ENCODE peak calls at places on chromosomes 2 and 18, in ten cellular contexts. One of them, this sample, is unnamed.

GRCh38 chr2:117714110-117714509 is 100.4 kb upstream of the DDX18 start:
- DNase-seq in AG04450: no peak
- DNase-seq in CD4-positive, alpha-beta T cell: no peak
- DNase-seq in lung: no peak
- DNase-seq in body of pancreas: no peak
- DNase-seq in neural crest cell: no peak
- DNase-seq in keratinocyte: no peak
- DNase-seq in mesothelial cell of epicardium: no peak
- DNase-seq in cardiac muscle cell: no peak
- DNase-seq in OCI-LY7: no peak
- DNase-seq in this sample: no peak

GRCh38 chr2:230674401-230674800 is 38.2 kb upstream of the CAB39 start:
- DNase-seq in AG04450: no peak
- DNase-seq in CD4-positive, alpha-beta T cell: no peak
- DNase-seq in lung: no peak
- DNase-seq in body of pancreas: no peak
- DNase-seq in neural crest cell: no peak
- DNase-seq in keratinocyte: no peak
- DNase-seq in mesothelial cell of epicardium: no peak
- DNase-seq in cardiac muscle cell: no peak
- DNase-seq in OCI-LY7: no peak
- DNase-seq in this sample: no peak

GRCh38 chr2:5748941-5749731 is 57.0 kb downstream of the SOX11 start:
- DNase-seq in AG04450: no peak
- DNase-seq in CD4-positive, alpha-beta T cell: no peak
- DNase-seq in lung: no peak
- DNase-seq in body of pancreas: peak; percentile 25
- DNase-seq in neural crest cell: no peak
- DNase-seq in keratinocyte: no peak
- DNase-seq in mesothelial cell of epicardium: no peak
- DNase-seq in cardiac muscle cell: no peak
- DNase-seq in OCI-LY7: no peak
- DNase-seq in this sample: no peak

GRCh38 chr2:170929686-170930050 is 615 bp downstream of the GORASP2 start:
- DNase-seq in AG04450: no peak
- DNase-seq in CD4-positive, alpha-beta T cell: no peak
- DNase-seq in lung: peak; percentile 63
- DNase-seq in body of pancreas: peak; percentile 72
- DNase-seq in neural crest cell: peak; percentile 27
- DNase-seq in keratinocyte: no peak
- DNase-seq in mesothelial cell of epicardium: peak; percentile 68
- DNase-seq in cardiac muscle cell: peak; percentile 39
- DNase-seq in OCI-LY7: peak; percentile 72
- DNase-seq in this sample: peak; percentile 53

GRCh38 chr18:32507093-32507492 is 36.4 kb upstream of the GAREM1 start:
- DNase-seq in AG04450: no peak
- DNase-seq in CD4-positive, alpha-beta T cell: no peak
- DNase-seq in lung: no peak
- DNase-seq in body of pancreas: no peak
- DNase-seq in neural crest cell: no peak
- DNase-seq in keratinocyte: no peak
- DNase-seq in mesothelial cell of epicardium: no peak
- DNase-seq in cardiac muscle cell: no peak
- DNase-seq in OCI-LY7: no peak
- DNase-seq in this sample: no peak

GRCh38 chr18:58611471-58612131 is 17.3 kb downstream of the ALPK2 start:
- DNase-seq in AG04450: no peak
- DNase-seq in CD4-positive, alpha-beta T cell: no peak
- DNase-seq in lung: no peak
- DNase-seq in body of pancreas: no peak
- DNase-seq in neural crest cell: no peak
- DNase-seq in keratinocyte: no peak
- DNase-seq in mesothelial cell of epicardium: no peak
- DNase-seq in cardiac muscle cell: no peak
- DNase-seq in OCI-LY7: no peak
- DNase-seq in this sample: no peak

GRCh38 chr2:190431907-190432306 is 23.8 kb downstream of the MFSD6 start:
- DNase-seq in AG04450: no peak
- DNase-seq in CD4-positive, alpha-beta T cell: no peak
- DNase-seq in lung: no peak
- DNase-seq in body of pancreas: no peak
- DNase-seq in neural crest cell: no peak
- DNase-seq in keratinocyte: no peak
- DNase-seq in mesothelial cell of epicardium: no peak
- DNase-seq in cardiac muscle cell: peak; percentile 35
- DNase-seq in OCI-LY7: no peak
- DNase-seq in this sample: no peak

GRCh38 chr2:134763164-134763710 is 44.4 kb upstream of the TMEM163 start:
- DNase-seq in AG04450: no peak
- DNase-seq in CD4-positive, alpha-beta T cell: no peak
- DNase-seq in lung: no peak
- DNase-seq in body of pancreas: no peak
- DNase-seq in neural crest cell: no peak
- DNase-seq in keratinocyte: no peak
- DNase-seq in mesothelial cell of epicardium: no peak
- DNase-seq in cardiac muscle cell: no peak
- DNase-seq in OCI-LY7: no peak
- DNase-seq in this sample: no peak

GRCh38 chr2:16400127-16400623 is 265.5 kb downstream of the CYRIA start:
- DNase-seq in AG04450: no peak
- DNase-seq in CD4-positive, alpha-beta T cell: no peak
- DNase-seq in lung: no peak
- DNase-seq in body of pancreas: no peak
- DNase-seq in neural crest cell: no peak
- DNase-seq in keratinocyte: no peak
- DNase-seq in mesothelial cell of epicardium: no peak
- DNase-seq in cardiac muscle cell: no peak
- DNase-seq in OCI-LY7: no peak
- DNase-seq in this sample: no peak

GRCh38 chr2:173752152-173752551 is 213.0 kb downstream of the SP3 start:
- DNase-seq in AG04450: no peak
- DNase-seq in CD4-positive, alpha-beta T cell: no peak
- DNase-seq in lung: no peak
- DNase-seq in body of pancreas: no peak
- DNase-seq in neural crest cell: no peak
- DNase-seq in keratinocyte: no peak
- DNase-seq in mesothelial cell of epicardium: no peak
- DNase-seq in cardiac muscle cell: peak; percentile 34
- DNase-seq in OCI-LY7: peak; percentile 53
- DNase-seq in this sample: no peak

GRCh38 chr2:173751245-173751975 is 213.8 kb downstream of the SP3 start:
- DNase-seq in AG04450: no peak
- DNase-seq in CD4-positive, alpha-beta T cell: no peak
- DNase-seq in lung: no peak
- DNase-seq in body of pancreas: no peak
- DNase-seq in neural crest cell: no peak
- DNase-seq in keratinocyte: no peak
- DNase-seq in mesothelial cell of epicardium: no peak
- DNase-seq in cardiac muscle cell: no peak
- DNase-seq in OCI-LY7: no peak
- DNase-seq in this sample: no peak

GRCh38 chr2:173750831-173751230 is 214.3 kb downstream of the SP3 start:
- DNase-seq in AG04450: no peak
- DNase-seq in CD4-positive, alpha-beta T cell: no peak
- DNase-seq in lung: no peak
- DNase-seq in body of pancreas: no peak
- DNase-seq in neural crest cell: no peak
- DNase-seq in keratinocyte: no peak
- DNase-seq in mesothelial cell of epicardium: no peak
- DNase-seq in cardiac muscle cell: no peak
- DNase-seq in OCI-LY7: no peak
- DNase-seq in this sample: no peak

GRCh38 chr2:173749315-173749714 is 215.9 kb downstream of the SP3 start:
- DNase-seq in AG04450: no peak
- DNase-seq in CD4-positive, alpha-beta T cell: no peak
- DNase-seq in lung: no peak
- DNase-seq in body of pancreas: no peak
- DNase-seq in neural crest cell: no peak
- DNase-seq in keratinocyte: no peak
- DNase-seq in mesothelial cell of epicardium: no peak
- DNase-seq in cardiac muscle cell: peak; percentile 61
- DNase-seq in OCI-LY7: no peak
- DNase-seq in this sample: no peak

GRCh38 chr2:173750332-173750731 is 214.8 kb downstream of the SP3 start:
- DNase-seq in AG04450: no peak
- DNase-seq in CD4-positive, alpha-beta T cell: no peak
- DNase-seq in lung: no peak
- DNase-seq in body of pancreas: no peak
- DNase-seq in neural crest cell: no peak
- DNase-seq in keratinocyte: no peak
- DNase-seq in mesothelial cell of epicardium: no peak
- DNase-seq in cardiac muscle cell: peak; percentile 65
- DNase-seq in OCI-LY7: no peak
- DNase-seq in this sample: no peak
- TF ChIP-seq CTCF in AG04450: peak; percentile 26
- TF ChIP-seq CTCF in CD4-positive, alpha-beta T cell: no peak
- TF ChIP-seq CTCF in lung: no peak
- TF ChIP-seq CTCF in body of pancreas: no peak
- TF ChIP-seq CTCF in neural crest cell: no peak
- TF ChIP-seq CTCF in keratinocyte: no peak
- TF ChIP-seq CTCF in mesothelial cell of epicardium: no peak
- TF ChIP-seq CTCF in cardiac muscle cell: peak; percentile 30
- TF ChIP-seq CTCF in OCI-LY7: no peak
- TF ChIP-seq CTCF in this sample: no peak

GRCh38 chr18:25164837-25165791 is 186.9 kb downstream of the ZNF521 start:
- DNase-seq in AG04450: peak; percentile 64
- DNase-seq in CD4-positive, alpha-beta T cell: no peak
- DNase-seq in lung: no peak
- DNase-seq in body of pancreas: no peak
- DNase-seq in neural crest cell: no peak
- DNase-seq in keratinocyte: no peak
- DNase-seq in mesothelial cell of epicardium: no peak
- DNase-seq in cardiac muscle cell: peak; percentile 30
- DNase-seq in OCI-LY7: no peak
- DNase-seq in this sample: no peak
- TF ChIP-seq CTCF in AG04450: peak; percentile 25
- TF ChIP-seq CTCF in CD4-positive, alpha-beta T cell: no peak
- TF ChIP-seq CTCF in lung: no peak
- TF ChIP-seq CTCF in body of pancreas: no peak
- TF ChIP-seq CTCF in neural crest cell: no peak
- TF ChIP-seq CTCF in keratinocyte: no peak
- TF ChIP-seq CTCF in mesothelial cell of epicardium: no peak
- TF ChIP-seq CTCF in cardiac muscle cell: no peak
- TF ChIP-seq CTCF in OCI-LY7: no peak
- TF ChIP-seq CTCF in this sample: no peak

DNA sequence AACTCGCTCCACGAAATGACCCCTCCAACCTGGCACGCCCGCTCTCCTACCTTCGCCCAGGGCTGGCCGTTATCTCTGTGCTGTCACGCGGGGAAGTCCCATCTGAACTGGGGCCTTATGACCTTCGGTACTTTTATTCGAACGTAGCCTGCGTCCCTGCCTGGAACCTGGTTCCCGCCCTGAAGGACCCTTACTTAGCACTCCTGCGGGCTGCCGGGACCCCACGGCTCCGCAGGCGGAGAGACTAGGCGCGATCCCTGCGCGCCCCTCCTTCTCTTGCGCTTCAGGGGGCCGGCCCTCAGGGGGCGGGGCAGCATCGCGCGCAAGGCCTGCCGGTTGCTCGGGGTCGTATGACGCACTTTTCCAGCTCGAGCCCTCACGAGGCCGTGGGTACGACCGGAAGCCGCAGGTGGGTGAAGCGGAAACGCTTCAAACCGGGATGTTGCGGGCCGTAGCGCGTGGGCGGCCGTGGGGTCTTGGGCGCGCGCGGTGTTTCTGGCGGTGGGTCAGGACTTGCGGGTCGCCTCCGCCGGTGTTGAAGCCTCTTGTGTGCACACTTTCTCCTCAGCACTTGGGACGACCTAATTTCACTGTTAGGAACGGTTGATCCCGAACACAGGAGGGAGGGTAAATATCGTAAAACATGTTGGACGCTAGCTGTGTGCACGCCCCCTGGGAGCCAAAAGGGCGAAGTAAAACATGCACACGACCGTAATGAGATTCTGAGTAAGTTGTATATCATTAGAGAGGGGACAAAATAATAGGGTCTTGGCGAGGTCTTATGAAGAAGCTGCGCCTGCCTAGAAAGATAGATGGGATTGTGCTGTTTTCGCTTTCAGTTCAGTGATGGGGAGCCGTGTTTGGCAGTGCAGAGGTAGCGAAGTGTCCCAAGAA is at the start of the genes LIPT1 and TSGA10:
- DNase-seq in AG04450: peak; percentile 73
- DNase-seq in CD4-positive, alpha-beta T cell: peak; percentile 87
- DNase-seq in lung: peak; percentile 92
- DNase-seq in body of pancreas: peak; percentile 93
- DNase-seq in neural crest cell: peak; percentile 75
- DNase-seq in keratinocyte: peak; percentile 30
- DNase-seq in mesothelial cell of epicardium: peak; percentile 88
- DNase-seq in cardiac muscle cell: peak; percentile 92
- DNase-seq in OCI-LY7: peak; percentile 95
- DNase-seq in this sample: peak; percentile 74
- TF ChIP-seq CTCF in AG04450: peak; percentile 34
- TF ChIP-seq CTCF in CD4-positive, alpha-beta T cell: no peak
- TF ChIP-seq CTCF in lung: no peak
- TF ChIP-seq CTCF in body of pancreas: peak; percentile 19
- TF ChIP-seq CTCF in neural crest cell: peak; percentile 46
- TF ChIP-seq CTCF in keratinocyte: no peak
- TF ChIP-seq CTCF in mesothelial cell of epicardium: no peak
- TF ChIP-seq CTCF in cardiac muscle cell: no peak
- TF ChIP-seq CTCF in OCI-LY7: peak; percentile 53
- TF ChIP-seq CTCF in this sample: peak; percentile 49

GRCh38 chr2:203948733-203949132 is 12.2 kb downstream of the ICOS start:
- DNase-seq in AG04450: no peak
- DNase-seq in CD4-positive, alpha-beta T cell: no peak
- DNase-seq in lung: no peak
- DNase-seq in body of pancreas: no peak
- DNase-seq in neural crest cell: no peak
- DNase-seq in keratinocyte: no peak
- DNase-seq in mesothelial cell of epicardium: no peak
- DNase-seq in cardiac muscle cell: no peak
- DNase-seq in OCI-LY7: no peak
- DNase-seq in this sample: no peak

GRCh38 chr2:203949228-203949627 is 12.7 kb downstream of the ICOS start:
- DNase-seq in AG04450: no peak
- DNase-seq in CD4-positive, alpha-beta T cell: no peak
- DNase-seq in lung: no peak
- DNase-seq in body of pancreas: no peak
- DNase-seq in neural crest cell: no peak
- DNase-seq in keratinocyte: no peak
- DNase-seq in mesothelial cell of epicardium: no peak
- DNase-seq in cardiac muscle cell: peak; percentile 3
- DNase-seq in OCI-LY7: no peak
- DNase-seq in this sample: no peak

DNA sequence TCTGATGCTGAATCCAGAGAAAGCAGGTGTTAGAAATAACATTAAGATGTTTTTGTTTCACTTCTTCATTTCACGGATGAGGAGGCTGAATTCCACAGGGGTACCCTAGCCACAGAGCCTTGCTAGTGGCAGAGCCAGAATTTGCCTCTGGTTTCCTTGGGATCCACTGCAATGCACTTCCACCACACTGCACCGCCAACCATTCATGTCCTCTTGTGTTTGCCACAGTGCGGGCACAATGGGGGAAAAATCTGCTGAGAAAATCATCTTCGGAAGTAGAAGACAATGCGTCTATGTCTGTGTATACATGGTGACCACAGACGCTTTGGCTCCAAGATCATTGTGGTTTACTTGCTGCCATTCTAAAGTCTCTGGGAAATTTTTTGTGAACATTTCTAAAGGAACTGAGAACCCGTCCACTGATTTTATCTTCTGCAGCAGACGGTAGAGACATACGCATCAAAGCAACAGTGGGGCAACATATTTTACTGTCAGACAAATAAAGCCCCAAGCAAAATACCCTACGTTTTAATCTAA is 14.9 kb downstream of the ICOS start:
- DNase-seq in AG04450: no peak
- DNase-seq in CD4-positive, alpha-beta T cell: no peak
- DNase-seq in lung: no peak
- DNase-seq in body of pancreas: no peak
- DNase-seq in neural crest cell: no peak
- DNase-seq in keratinocyte: no peak
- DNase-seq in mesothelial cell of epicardium: no peak
- DNase-seq in cardiac muscle cell: no peak
- DNase-seq in OCI-LY7: peak; percentile 7
- DNase-seq in this sample: no peak
- TF ChIP-seq CTCF in AG04450: no peak
- TF ChIP-seq CTCF in CD4-positive, alpha-beta T cell: no peak
- TF ChIP-seq CTCF in lung: no peak
- TF ChIP-seq CTCF in body of pancreas: no peak
- TF ChIP-seq CTCF in neural crest cell: no peak
- TF ChIP-seq CTCF in keratinocyte: no peak
- TF ChIP-seq CTCF in mesothelial cell of epicardium: no peak
- TF ChIP-seq CTCF in cardiac muscle cell: no peak
- TF ChIP-seq CTCF in OCI-LY7: no peak
- TF ChIP-seq CTCF in this sample: no peak

This sample was measured in progenitor cell of endocrine pancreas.